ENCODE peak calls at places on chromosomes 4 and X, in four cellular contexts. A is HepG2, J is H1, U is K562. R is an unnamed sample.

GRCh38 chrX:129731228-129731627 is 7.6 kb upstream of the XPNPEP2 start:
- DNase-seq in A (no peak), J (no peak), U (no peak), R (no peak)

GRCh38 chr4:1802151-1802715 is 9.1 kb downstream of the FGFR3 start:
- DNase-seq in A (peak), J (no peak), U (peak), R (no peak)

GRCh38 chr4:139144161-139144859 is 32.7 kb downstream of the ELF2 start:
- DNase-seq in A (no peak), J (no peak), U (no peak), R (no peak)

GRCh38 chrX:34972206-34972605 is 29.6 kb downstream of the FAM47B start:
- DNase-seq in A (no peak), J (no peak), U (no peak), R (no peak)

GRCh38 chr4:59920414-59920813 is 1279.7 kb upstream of the ADGRL3 start:
- DNase-seq in A (no peak), J (no peak), U (no peak), R (no peak)

GRCh38 chrX:31993635-31994034 is 921.8 kb upstream of the FTHL17 start:
- DNase-seq in A (peak), J (no peak), U (no peak), R (no peak)

GRCh38 chrX:131752493-131753198 is 208.8 kb downstream of the OR13H1 start:
- DNase-seq in A (no peak), J (no peak), U (no peak), R (no peak)

GRCh38 chr4:157582141-157582540 is 361.6 kb downstream of the GRIA2 start:
- DNase-seq in A (no peak), J (no peak), U (no peak), R (no peak)

GRCh38 chr4:8121236-8122015 is 37.2 kb downstream of the ABLIM2 start:
- DNase-seq in A (no peak), J (no peak), U (no peak), R (no peak)

GRCh38 chr4:94827481-94828110 is 69.8 kb downstream of the BMPR1B start:
- DNase-seq in A (no peak), J (no peak), U (peak), R (peak)
- TF ChIP-seq POLR2AphosphoS5 in A (no peak), J (no peak), U (no peak), R (no peak)

GRCh38 chrX:68232206-68232605 is 201.1 kb downstream of the OPHN1 start:
- DNase-seq in A (no peak), J (no peak), U (no peak), R (no peak)

GRCh38 chrX:68238568-68238967 is 194.7 kb downstream of the OPHN1 start:
- DNase-seq in A (no peak), J (no peak), U (peak), R (no peak)

GRCh38 chrX:68234171-68234910 is 199.0 kb downstream of the OPHN1 start:
- DNase-seq in A (no peak), J (no peak), U (no peak), R (no peak)
- TF ChIP-seq ZNF274 in A (no peak), J (no peak), U (no peak), R (no peak)

GRCh38 chrX:42075032-42075431 is 151.7 kb upstream of the CASK start:
- DNase-seq in A (no peak), J (no peak), U (no peak), R (no peak)

GRCh38 chrX:42073468-42073867 is 150.1 kb upstream of the CASK start:
- DNase-seq in A (peak), J (no peak), U (no peak), R (no peak)

DNA sequence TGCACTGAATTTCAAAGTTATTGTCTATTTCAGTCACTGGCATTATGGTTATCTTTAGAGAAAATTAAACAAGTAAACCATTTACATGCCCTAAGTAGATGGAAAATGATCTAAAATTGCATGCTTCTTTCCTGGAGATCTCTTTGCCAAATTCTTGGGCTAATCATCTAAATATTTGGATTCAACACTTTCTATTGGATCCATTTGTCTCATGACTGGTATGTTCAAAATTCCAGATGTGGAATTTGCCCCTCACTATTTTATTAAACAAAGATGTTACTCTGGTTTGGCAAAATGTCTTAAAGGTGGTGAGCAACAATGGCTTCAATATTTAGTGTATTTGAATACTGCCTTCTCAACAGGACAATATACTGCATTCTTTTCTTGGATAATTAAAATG is 147.5 kb upstream of the CASK start:
- DNase-seq in A (no peak), J (no peak), U (no peak), R (no peak)
- TF ChIP-seq POLR2AphosphoS5 in A (no peak), J (no peak), U (no peak), R (no peak)

GRCh38 chr4:179200681-179201080 is 1758.4 kb upstream of the AGA start:
- DNase-seq in A (no peak), J (no peak), U (no peak), R (no peak)

GRCh38 chr4:179195887-179196286 is 1753.7 kb upstream of the AGA start:
- DNase-seq in A (no peak), J (no peak), U (no peak), R (no peak)

DNA sequence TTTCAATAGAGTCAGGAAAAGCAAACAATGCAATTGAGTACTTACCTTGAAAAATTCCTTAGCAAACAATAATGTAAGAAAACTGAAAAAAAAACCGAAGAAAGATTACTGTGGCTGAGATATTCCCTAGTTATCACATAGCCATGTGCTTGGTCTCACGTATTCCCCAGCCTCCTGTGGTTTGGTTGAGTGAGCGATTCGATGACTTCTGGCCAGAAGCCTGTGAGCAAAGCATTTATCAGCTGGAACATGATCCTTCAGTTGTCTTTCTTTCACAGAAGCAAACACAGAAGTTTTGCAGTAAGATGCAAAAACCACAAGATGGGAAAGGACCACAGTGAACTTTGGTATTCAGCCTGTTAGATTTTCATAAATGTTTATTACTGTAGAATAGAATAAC is 1754.3 kb upstream of the AGA start:
- DNase-seq in A (no peak), J (no peak), U (no peak), R (no peak)
- TF ChIP-seq ZNF274 in A (no peak), J (no peak), U (no peak), R (no peak)

GRCh38 chrX:134623293-134624045 is 34.8 kb downstream of the PLAC1 start:
- DNase-seq in A (no peak), J (no peak), U (no peak), R (no peak)

GRCh38 chrX:134624046-134624430 is 34.2 kb downstream of the PLAC1 start:
- DNase-seq in A (peak), J (no peak), U (no peak), R (no peak)

GRCh38 chrX:134619838-134620237 is 38.4 kb downstream of the PLAC1 start:
- DNase-seq in A (no peak), J (no peak), U (no peak), R (no peak)

GRCh38 chrX:134622813-134623185 is 35.5 kb downstream of the PLAC1 start:
- DNase-seq in A (no peak), J (no peak), U (no peak), R (no peak)

DNA sequence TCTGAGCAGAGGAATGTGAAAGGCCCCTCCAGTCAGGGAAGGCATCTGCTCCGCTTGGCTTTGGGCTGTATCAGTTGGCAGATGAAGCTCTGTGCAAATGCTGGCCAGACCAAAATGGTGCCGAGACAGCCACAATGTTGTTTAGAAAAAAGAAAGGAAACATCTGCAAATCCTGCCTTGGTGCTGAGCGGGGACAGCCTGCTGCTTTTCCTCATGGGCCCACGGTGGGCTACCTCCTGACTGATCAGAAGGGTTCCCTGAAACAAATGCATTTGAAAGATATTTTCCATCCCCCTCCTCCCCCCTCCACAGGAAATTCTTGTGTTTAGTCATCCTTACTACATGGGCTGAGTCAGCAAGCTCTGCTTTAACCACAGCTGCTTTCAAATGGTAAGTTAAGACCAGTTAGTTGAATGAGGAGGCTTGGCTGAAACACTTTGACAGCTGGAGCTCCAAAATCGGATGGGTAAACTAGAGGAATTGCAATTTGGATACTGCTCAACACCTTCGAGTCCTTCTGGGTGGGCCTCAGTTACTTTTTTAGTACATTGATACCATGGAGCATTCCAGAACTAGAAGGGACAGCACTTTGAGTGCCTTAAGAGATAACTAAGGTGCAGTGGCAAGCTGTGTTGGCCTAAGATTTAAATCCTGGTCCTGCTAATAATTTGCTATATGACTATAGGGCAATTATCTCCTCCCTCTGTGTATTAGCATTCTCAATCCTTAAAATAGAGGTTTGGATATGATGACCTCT is 36.0 kb downstream of the PLAC1 start:
- DNase-seq in A (no peak), J (peak), U (peak), R (peak)
- TF ChIP-seq POLR2AphosphoS5 in A (no peak), J (no peak), U (no peak), R (no peak)

DNA sequence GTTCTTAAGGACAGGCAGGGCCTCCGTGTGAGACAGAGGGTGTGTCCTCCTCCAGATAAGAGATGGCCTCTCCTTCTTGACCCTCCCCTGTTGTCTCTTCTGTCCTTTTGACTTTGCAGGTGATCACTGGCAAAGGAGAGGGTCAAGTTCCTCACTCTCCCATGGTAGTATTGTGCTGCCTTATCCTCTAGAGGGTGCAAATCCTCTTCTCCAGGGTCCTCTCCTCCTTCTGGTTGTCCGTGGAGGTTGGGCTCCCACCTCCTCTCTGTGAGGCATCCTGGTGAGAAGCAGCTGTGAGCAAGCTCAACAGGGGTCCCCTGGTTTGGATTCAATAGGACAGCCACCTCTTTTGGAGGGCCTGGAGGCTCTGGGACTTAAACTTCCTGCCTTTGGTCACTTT is 44.8 kb downstream of the ZNF182 start:
- DNase-seq in A (peak), J (no peak), U (peak), R (no peak)
- TF ChIP-seq ZNF274 in A (no peak), J (no peak), U (no peak), R (no peak)

GRCh38 chr4:3074078-3074845 is at the start of the genes HTT and HTT-AS:
- DNase-seq in A (peak), J (peak), U (peak), R (peak)
- TF ChIP-seq POLR2AphosphoS5 in A (peak), J (peak), U (peak), R (peak)

GRCh38 chr4:48255130-48255958 is 14.3 kb downstream of the TEC start:
- DNase-seq in A (no peak), J (no peak), U (peak), R (no peak)
- TF ChIP-seq ZNF274 in A (no peak), J (no peak), U (no peak), R (no peak)

GRCh38 chr4:76233967-76234678 is 17.4 kb upstream of the FAM47E start:
- DNase-seq in A (no peak), J (no peak), U (peak), R (peak)

GRCh38 chr4:76238236-76238635 is 13.3 kb upstream of the FAM47E start:
- DNase-seq in A (no peak), J (no peak), U (no peak), R (no peak)

GRCh38 chr4:76234679-76235044 is 16.9 kb upstream of the FAM47E start:
- DNase-seq in A (no peak), J (no peak), U (no peak), R (no peak)

GRCh38 chr4:76235407-76235806 is 16.1 kb upstream of the FAM47E start:
- DNase-seq in A (no peak), J (no peak), U (no peak), R (no peak)

DNA sequence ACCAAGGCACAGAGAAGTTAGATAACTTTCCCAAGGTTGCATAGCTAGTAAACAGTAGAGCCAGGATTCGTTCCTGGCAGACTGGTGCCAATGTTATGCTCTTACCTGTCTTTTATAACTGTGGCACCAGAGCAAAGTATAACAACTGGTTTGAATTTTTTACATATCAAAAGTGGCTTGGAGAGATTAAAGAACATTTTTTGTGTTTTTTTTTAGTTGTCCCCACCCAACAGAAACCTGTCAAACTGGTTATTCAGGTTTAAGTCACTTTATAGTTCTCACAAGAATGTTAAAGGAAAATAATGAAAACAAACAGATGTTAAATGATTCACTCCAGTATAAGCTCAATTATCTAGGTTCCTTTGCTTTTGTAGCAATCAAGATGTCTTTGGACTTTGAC is 15.6 kb upstream of the FAM47E start:
- DNase-seq in A (no peak), J (no peak), U (no peak), R (no peak)
- TF ChIP-seq POLR2AphosphoS5 in A (no peak), J (no peak), U (no peak), R (no peak)

GRCh38 chr4:67762091-67762490 is 7.9 kb upstream of the GNRHR start:
- DNase-seq in A (no peak), J (no peak), U (no peak), R (no peak)
- TF ChIP-seq ZNF274 in A (no peak), J (no peak), U (no peak), R (no peak)

R was measured in HCT116.